ENCODE peak calls at places on chromosomes 1 and 21, in four cellular contexts. S is GM12878, Q is K562, V is HepG2. E is an unnamed sample.
A peak's percentile ranks its signal among the peaks of the same experiment; 100 is the strongest.

GRCh38 chr1:30083800-30084464 is 639.5 kb downstream of the MATN1 start:
- DNase-seq in S (no peak), Q (no peak), V (peak; percentile 6), E (no peak)

GRCh38 chr21:16633851-16634521 is 878.9 kb upstream of the CXADR start:
- DNase-seq in S (no peak), Q (no peak), V (no peak), E (no peak)

GRCh38 chr1:78051005-78051404 is 5.2 kb downstream of the GIPC2 start:
- DNase-seq in S (no peak), Q (no peak), V (no peak), E (no peak)

GRCh38 chr1:3319874-3320245 is 134.6 kb upstream of the ARHGEF16 start:
- DNase-seq in S (no peak), Q (peak; percentile 70), V (peak; percentile 89), E (peak; percentile 34)

GRCh38 chr1:226903819-226904710 is 33.6 kb downstream of the PSEN2 start:
- DNase-seq in S (no peak), Q (no peak), V (no peak), E (no peak)

GRCh38 chr1:226432586-226433360 is 24.9 kb upstream of the PARP1 start:
- DNase-seq in S (no peak), Q (no peak), V (no peak), E (no peak)

GRCh38 chr21:45409466-45410150 is 4.6 kb downstream of the COL18A1 start:
- DNase-seq in S (no peak), Q (peak; percentile 31), V (peak; percentile 80), E (no peak)

GRCh38 chr1:57796609-57797008 is 372.7 kb upstream of the DAB1 start:
- DNase-seq in S (no peak), Q (peak; percentile 4), V (no peak), E (no peak)

GRCh38 chr1:82279241-82279640 is 478.5 kb downstream of the ADGRL2 start:
- DNase-seq in S (peak; percentile 13), Q (no peak), V (no peak), E (no peak)

GRCh38 chr21:39021475-39021832 is 161.8 kb downstream of the PSMG1 start:
- DNase-seq in S (no peak), Q (no peak), V (no peak), E (no peak)

GRCh38 chr1:56147020-56147419 is 432.3 kb downstream of the PLPP3 start:
- DNase-seq in S (no peak), Q (no peak), V (no peak), E (no peak)

GRCh38 chr1:56148466-56149193 is 430.7 kb downstream of the PLPP3 start:
- DNase-seq in S (no peak), Q (no peak), V (no peak), E (no peak)

GRCh38 chr1:56145524-56145923 is 433.8 kb downstream of the PLPP3 start:
- DNase-seq in S (no peak), Q (no peak), V (no peak), E (no peak)

GRCh38 chr1:56147459-56147858 is 431.9 kb downstream of the PLPP3 start:
- DNase-seq in S (no peak), Q (no peak), V (no peak), E (no peak)

DNA sequence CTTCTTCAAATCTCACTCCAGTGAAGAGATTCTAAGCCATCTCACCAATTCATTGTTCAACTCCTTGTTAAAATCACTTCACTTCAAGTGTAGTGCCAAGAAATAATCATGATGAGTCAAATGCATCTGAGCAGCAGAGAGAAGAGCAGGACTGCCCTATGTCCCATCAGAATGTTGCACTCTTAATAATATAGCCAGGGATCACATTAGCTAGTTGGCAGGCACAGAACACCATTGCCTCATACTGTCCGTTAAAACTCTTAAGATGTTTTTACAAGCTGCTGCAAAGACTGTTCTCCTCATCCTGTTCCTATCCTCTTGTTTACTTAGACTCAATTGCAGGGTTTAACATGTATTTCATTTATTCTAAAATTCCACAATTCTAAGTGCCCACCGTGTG is 432.9 kb downstream of the PLPP3 start:
- DNase-seq in S (no peak), Q (no peak), V (no peak), E (no peak)
- TF ChIP-seq POLR2AphosphoS5 in S (no peak), Q (no peak), V (no peak), E (no peak)

GRCh38 chr1:223142795-223143759 is at the start of gene TLR5:
- DNase-seq in S (peak; percentile 12), Q (peak; percentile 96), V (no peak), E (peak; percentile 93)

GRCh38 chr1:223142269-223142668 is 779 bp downstream of the TLR5 start:
- DNase-seq in S (no peak), Q (no peak), V (no peak), E (no peak)

GRCh38 chr1:223144914-223145313 is 1.9 kb upstream of the TLR5 start:
- DNase-seq in S (no peak), Q (no peak), V (no peak), E (no peak)

GRCh38 chr1:223144431-223144830 is 1.4 kb upstream of the TLR5 start:
- DNase-seq in S (no peak), Q (no peak), V (no peak), E (no peak)

GRCh38 chr1:223143760-223144248 is 756 bp upstream of the TLR5 start:
- DNase-seq in S (peak; percentile 21), Q (peak; percentile 89), V (no peak), E (no peak)
- TF ChIP-seq HDAC2 in S (no peak), Q (no peak), V (no peak), E (no peak)

DNA sequence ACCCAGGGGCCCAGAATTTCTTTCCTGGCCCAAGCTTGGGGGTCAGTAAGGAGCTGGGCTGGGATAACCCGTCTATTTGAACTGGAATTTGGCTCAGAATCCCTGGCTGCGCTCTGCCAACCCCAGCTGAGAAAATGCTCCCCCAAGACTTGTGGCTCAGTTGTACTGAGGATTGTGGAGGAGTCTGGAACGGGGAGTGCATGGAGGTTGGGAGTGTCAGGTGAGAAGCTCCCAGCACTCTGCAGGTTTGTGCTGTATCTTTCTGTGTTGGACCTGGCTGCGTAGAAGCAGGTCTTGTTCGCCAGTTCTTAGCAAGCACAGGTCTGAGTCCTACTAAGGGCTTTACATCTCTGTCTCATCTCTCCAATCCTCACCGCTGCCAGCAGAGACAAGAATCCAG is 1.6 kb downstream of the TCEA3 start:
- DNase-seq in S (no peak), Q (no peak), V (no peak), E (no peak)
- TF ChIP-seq EZH2 in S (no peak), Q (no peak), V (no peak), E (peak; percentile 50)

GRCh38 chr1:17080881-17081280 is 27.0 kb upstream of the SDHB start:
- DNase-seq in S (no peak), Q (no peak), V (no peak), E (no peak)

GRCh38 chr1:17082761-17083160 is 28.9 kb upstream of the SDHB start:
- DNase-seq in S (no peak), Q (no peak), V (no peak), E (no peak)

GRCh38 chr1:17080085-17080759 is 26.4 kb upstream of the SDHB start:
- DNase-seq in S (no peak), Q (no peak), V (no peak), E (no peak)

GRCh38 chr1:17079140-17079868 is 25.5 kb upstream of the SDHB start:
- DNase-seq in S (no peak), Q (no peak), V (no peak), E (no peak)

DNA sequence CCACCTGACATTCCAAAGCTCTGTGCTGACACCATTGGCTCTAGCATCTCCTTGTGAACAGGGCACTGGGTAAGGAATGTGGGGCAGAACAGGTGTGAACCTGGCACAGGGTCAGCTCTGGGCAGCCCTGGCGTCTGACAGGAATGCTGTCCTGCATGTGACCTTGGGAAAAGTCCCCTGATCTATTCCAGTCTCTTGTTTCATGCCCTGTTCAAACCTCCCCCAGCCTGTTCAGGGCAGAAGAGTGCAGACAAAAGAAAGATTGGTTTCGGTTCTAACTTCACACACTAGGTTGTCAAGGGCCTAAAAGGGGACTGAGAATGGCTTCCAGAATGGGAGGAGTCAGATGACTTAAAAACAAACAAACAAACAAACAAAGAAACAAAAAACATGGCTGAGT is 27.6 kb upstream of the SDHB start:
- DNase-seq in S (no peak), Q (no peak), V (no peak), E (no peak)
- TF ChIP-seq POLR2AphosphoS5 in S (no peak), Q (no peak), V (no peak), E (no peak)

GRCh38 chr1:228803421-228803820 is 68.1 kb downstream of the RHOU start:
- DNase-seq in S (no peak), Q (no peak), V (no peak), E (peak; percentile 6)

GRCh38 chr1:228807904-228808487 is 72.7 kb downstream of the RHOU start:
- DNase-seq in S (no peak), Q (no peak), V (no peak), E (no peak)

GRCh38 chr1:228804173-228804572 is 68.9 kb downstream of the RHOU start:
- DNase-seq in S (no peak), Q (no peak), V (no peak), E (no peak)

GRCh38 chr1:228802386-228803221 is 67.3 kb downstream of the RHOU start:
- DNase-seq in S (no peak), Q (no peak), V (no peak), E (no peak)

DNA sequence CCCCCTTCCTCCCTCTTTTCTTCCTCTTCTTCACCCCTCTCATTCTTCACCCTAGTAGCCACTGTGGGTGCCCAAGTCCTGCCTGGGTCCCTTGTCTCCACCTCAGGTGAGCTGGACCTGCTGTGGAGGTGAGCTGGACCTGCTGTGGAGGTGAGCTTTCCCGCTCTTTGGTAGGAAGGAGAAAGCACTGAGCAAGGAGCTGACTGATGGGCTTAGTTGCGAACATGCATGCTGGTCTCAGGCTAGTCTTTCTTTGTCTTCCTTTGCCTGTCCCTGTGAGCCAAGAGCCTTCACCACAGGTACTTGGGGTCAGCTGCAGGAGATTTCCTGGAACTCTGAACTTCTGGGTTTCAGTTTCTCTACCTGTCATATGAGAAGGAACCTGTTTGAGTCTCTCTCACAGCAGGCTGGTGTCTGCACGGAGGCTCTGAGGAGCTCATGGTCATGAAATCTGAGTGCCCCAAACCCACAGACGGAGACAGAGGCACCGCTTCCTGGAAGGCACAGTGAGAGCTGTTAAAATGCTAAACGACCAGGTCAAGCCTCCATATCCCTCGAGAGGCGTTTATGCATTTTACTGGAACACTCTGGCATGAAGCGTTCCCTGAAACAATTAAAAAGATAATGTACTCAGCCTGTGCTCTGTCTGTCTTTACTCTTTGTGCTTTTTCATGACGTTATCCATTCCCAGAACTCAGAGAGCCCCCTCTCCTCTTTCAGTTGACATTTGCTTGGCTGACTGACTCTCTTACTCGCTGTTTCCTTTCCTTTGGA is 69.5 kb downstream of the RHOU start:
- DNase-seq in S (no peak), Q (no peak), V (no peak), E (peak; percentile 44)
- TF ChIP-seq HDAC2 in S (no peak), Q (no peak), V (no peak), E (no peak)

GRCh38 chr1:118989006-118989736 is 1.0 kb upstream of the TBX15 start:
- DNase-seq in S (no peak), Q (no peak), V (no peak), E (no peak)
- TF ChIP-seq EZH2 in S (no peak), Q (no peak), V (no peak), E (peak; percentile 88)

GRCh38 chr1:173187838-173188237 is 19.3 kb downstream of the TNFSF4 start:
- DNase-seq in S (no peak), Q (peak; percentile 11), V (no peak), E (no peak)

GRCh38 chr1:173191011-173191410 is 16.1 kb downstream of the TNFSF4 start:
- DNase-seq in S (no peak), Q (no peak), V (no peak), E (no peak)

GRCh38 chr1:173193639-173194038 is 13.5 kb downstream of the TNFSF4 start:
- DNase-seq in S (no peak), Q (no peak), V (no peak), E (no peak)

GRCh38 chr1:173195596-173196088 is 11.5 kb downstream of the TNFSF4 start:
- DNase-seq in S (peak; percentile 74), Q (no peak), V (no peak), E (no peak)

GRCh38 chr1:173190101-173190895 is 16.8 kb downstream of the TNFSF4 start:
- DNase-seq in S (peak; percentile 63), Q (no peak), V (peak; percentile 85), E (no peak)
- TF ChIP-seq POLR2AphosphoS5 in S (no peak), Q (no peak), V (no peak), E (no peak)

E was measured in H1.